ENCODE peak calls at places on chromosome 21, in four cellular contexts. O, K, T and Y are unnamed samples.

GRCh38 chr21:25459993-25460392 is 147.3 kb downstream of the MRPL39 start:
- DNase-seq in O (no peak), K (no peak), T (no peak), Y (no peak)

GRCh38 chr21:44893278-44893556 is 19.7 kb upstream of the PTTG1IP start:
- DNase-seq in O (no peak), K (no peak), T (no peak), Y (no peak)

GRCh38 chr21:42834730-42835191 is 44.6 kb downstream of the WDR4 start:
- DNase-seq in O (no peak), K (no peak), T (no peak), Y (no peak)

GRCh38 chr21:15401331-15401730 is 328.5 kb upstream of the USP25 start:
- DNase-seq in O (no peak), K (no peak), T (no peak), Y (no peak)

GRCh38 chr21:46216132-46216747 is 12.3 kb downstream of the LSS start:
- DNase-seq in O (no peak), K (no peak), T (no peak), Y (no peak)

GRCh38 chr21:32569261-32570230 is 15.8 kb downstream of the TCP10L start:
- DNase-seq in O (peak; percentile 80), K (peak; percentile 91), T (peak; percentile 77), Y (peak; percentile 82)

GRCh38 chr21:39954570-39954969 is 87.3 kb downstream of the PCP4 start:
- DNase-seq in O (no peak), K (no peak), T (no peak), Y (no peak)

GRCh38 chr21:45300786-45301520 is 13.3 kb upstream of the POFUT2 start:
- DNase-seq in O (no peak), K (no peak), T (no peak), Y (no peak)

GRCh38 chr21:45577806-45578801 is 35.9 kb upstream of the SLC19A1 start:
- DNase-seq in O (no peak), K (no peak), T (peak; percentile 45), Y (no peak)

GRCh38 chr21:25881524-25882376 is 147.0 kb downstream of the GABPA start:
- DNase-seq in O (peak; percentile 62), K (peak; percentile 76), T (peak; percentile 70), Y (peak; percentile 71)

GRCh38 chr21:29334717-29335428 is 36.2 kb downstream of the BACH1 start:
- DNase-seq in O (no peak), K (no peak), T (no peak), Y (no peak)

GRCh38 chr21:38170283-38170682 is 86.5 kb upstream of the KCNJ15 start:
- DNase-seq in O (no peak), K (peak; percentile 60), T (peak; percentile 59), Y (no peak)